ENCODE peak calls at places on chromosome 5, in nine cellular contexts. U is effector memory CD8-positive, alpha-beta T cell; D is activated T-cell treated with anti-CD3 and anti-CD28 coated beads for 4 hours; K is breast epithelium; M is activated naive CD4-positive, alpha-beta T cell; G is hypothalamus; L is GM06990; W is fibroblast of pulmonary artery; X is HEK293T. N is an unnamed sample.
A peak's percentile ranks its signal among the peaks of the same experiment; 100 is the strongest.

GRCh38 chr5:142915840-142916424 is 145.8 kb downstream of the ARHGAP26 start:
- DNase-seq in G (no peak), K (no peak), L (peak; percentile 22), D (no peak), U (no peak), W (peak; percentile 42), M (no peak), X (peak; percentile 59), N (peak; percentile 51)

GRCh38 chr5:68618501-68618900 is 402.9 kb downstream of the PIK3R1 start:
- DNase-seq in U (no peak), W (no peak), M (no peak), G (no peak), X (no peak), L (no peak), D (no peak), K (no peak), N (no peak)

GRCh38 chr5:90000351-90000750 is 409.2 kb downstream of the CETN3 start:
- DNase-seq in G (no peak), L (no peak), X (no peak), M (no peak), U (no peak), K (no peak), W (no peak), D (no peak), N (no peak)

GRCh38 chr5:170809551-170809950 is 26.0 kb downstream of the GABRP start:
- DNase-seq in W (peak; percentile 72), M (no peak), G (no peak), K (no peak), X (peak; percentile 67), U (no peak), L (peak; percentile 6), D (no peak), N (no peak)

GRCh38 chr5:87116821-87117512 is 150.7 kb upstream of the RASA1 start:
- DNase-seq in W (no peak), L (peak; percentile 74), K (no peak), D (no peak), G (no peak), U (no peak), X (no peak), M (no peak), N (peak; percentile 89)

GRCh38 chr5:168301593-168302388 is 10.3 kb downstream of the WWC1 start:
- DNase-seq in X (no peak), G (no peak), K (no peak), W (no peak), D (no peak), U (no peak), M (no peak), L (no peak), N (no peak)

GRCh38 chr5:170405822-170406221 is 16.7 kb upstream of the KCNMB1 start:
- DNase-seq in U (no peak), D (no peak), G (no peak), X (no peak), L (no peak), K (no peak), M (no peak), W (no peak), N (no peak)

GRCh38 chr5:122844136-122844915 is 1.1 kb upstream of the SNX24 start:
- DNase-seq in U (no peak), X (no peak), D (no peak), M (no peak), L (no peak), W (no peak), G (no peak), K (no peak), N (no peak)

GRCh38 chr5:157356576-157356975 is 90.7 kb downstream of the CYFIP2 start:
- DNase-seq in M (no peak), W (no peak), X (no peak), D (no peak), U (no peak), L (no peak), K (no peak), G (no peak), N (no peak)

GRCh38 chr5:82018462-82018861 is 46.6 kb downstream of the ATG10 start:
- DNase-seq in X (no peak), D (no peak), M (no peak), U (no peak), G (no peak), K (no peak), W (peak; percentile 6), L (no peak), N (no peak)

GRCh38 chr5:107592515-107592914 is 78.2 kb downstream of the EFNA5 start:
- DNase-seq in U (no peak), D (no peak), M (no peak), K (no peak), G (no peak), X (no peak), W (no peak), L (no peak), N (no peak)

GRCh38 chr5:37071901-37072581 is 177.1 kb downstream of the CPLANE1 start:
- DNase-seq in X (no peak), K (no peak), G (no peak), U (no peak), D (no peak), L (no peak), M (no peak), W (peak; percentile 97), N (no peak)

GRCh38 chr5:139245637-139246335 is 47.6 kb upstream of the SIL1 start:
- DNase-seq in G (no peak), M (no peak), K (no peak), X (no peak), L (no peak), W (no peak), D (no peak), U (no peak), N (no peak)

GRCh38 chr5:158466196-158466595 is 607.3 kb upstream of the CLINT1 start:
- DNase-seq in X (no peak), M (no peak), W (no peak), D (no peak), L (no peak), K (no peak), U (no peak), G (no peak), N (no peak)

GRCh38 chr5:45205403-45205961 is 396.7 kb downstream of the MRPS30 start:
- DNase-seq in L (no peak), G (no peak), W (no peak), M (no peak), K (no peak), D (no peak), X (no peak), U (no peak), N (no peak)

GRCh38 chr5:124790895-124791732 is 44.7 kb upstream of the ZNF608 start:
- DNase-seq in K (no peak), L (no peak), X (peak; percentile 46), W (peak; percentile 16), G (no peak), M (no peak), D (no peak), U (no peak), N (no peak)

GRCh38 chr5:72556351-72557146 is 49.3 kb upstream of the ZNF366 start:
- DNase-seq in X (no peak), U (no peak), L (peak; percentile 69), D (no peak), K (no peak), W (peak; percentile 89), G (peak; percentile 17), M (no peak), N (peak; percentile 5)

GRCh38 chr5:177393206-177393765 is 7.2 kb downstream of the PFN3 start:
- DNase-seq in U (no peak), G (no peak), D (no peak), K (no peak), X (no peak), L (no peak), M (no peak), W (no peak), N (no peak)

GRCh38 chr5:122880749-122881148 is 35.3 kb downstream of the SNX24 start:
- DNase-seq in W (no peak), K (no peak), U (no peak), G (no peak), M (no peak), X (no peak), L (peak; percentile 19), D (no peak), N (peak; percentile 26)

GRCh38 chr5:61313960-61314681 is 17.9 kb upstream of the ZSWIM6 start:
- DNase-seq in U (no peak), G (no peak), D (no peak), M (no peak), W (peak; percentile 90), K (no peak), L (no peak), X (no peak), N (no peak)

GRCh38 chr5:137155621-137156020 is 343.5 kb downstream of the SPOCK1 start:
- DNase-seq in U (no peak), M (no peak), G (no peak), K (no peak), W (no peak), L (no peak), X (no peak), D (no peak), N (no peak)

GRCh38 chr5:88509403-88509802 is 240.8 kb upstream of the TMEM161B start:
- DNase-seq in L (no peak), W (no peak), D (no peak), U (no peak), X (peak; percentile 14), M (no peak), K (no peak), G (no peak), N (no peak)

GRCh38 chr5:38463634-38464521 is 92.6 kb downstream of the LIFR start:
- DNase-seq in G (no peak), K (no peak), M (no peak), W (peak; percentile 84), X (no peak), L (no peak), U (no peak), D (no peak), N (no peak)

GRCh38 chr5:79069488-79070001 is at the start of the genes BHMT2 and DMGDH:
- DNase-seq in K (no peak), U (no peak), W (peak; percentile 25), L (no peak), X (no peak), G (no peak), D (no peak), M (no peak), N (no peak)

GRCh38 chr5:6146264-6146663 is 232.1 kb downstream of the MED10 start:
- DNase-seq in D (no peak), L (no peak), U (no peak), M (no peak), G (no peak), X (no peak), W (no peak), K (no peak), N (no peak)

GRCh38 chr5:61055434-61056006 is 106.7 kb downstream of the SMIM15 start:
- DNase-seq in G (no peak), X (peak; percentile 35), D (no peak), M (no peak), L (peak; percentile 12), U (no peak), W (peak; percentile 80), K (no peak), N (peak; percentile 15)